ENCODE peak calls at places on chromosomes 11 and 22, in ten cellular contexts. S, F, E, B, O, A, C, L, G and I are unnamed samples.

GRCh38 chr11:26276798-26277424 is 55.0 kb upstream of the ANO3 start:
- DNase-seq in S (peak; percentile 73), F (peak; percentile 65), E (no peak), B (peak; percentile 66), O (peak; percentile 53), A (peak; percentile 18), C (peak; percentile 64), L (peak; percentile 60), G (peak; percentile 85), I (peak; percentile 46)

GRCh38 chr11:76148207-76148606 is 58.1 kb downstream of the WNT11 start:
- DNase-seq in S (no peak), F (no peak), E (no peak), B (no peak), O (no peak), A (no peak), C (no peak), L (no peak), G (no peak), I (no peak)

GRCh38 chr11:14566331-14567063 is 46.3 kb upstream of the PSMA1 start:
- DNase-seq in S (no peak), F (no peak), E (no peak), B (no peak), O (no peak), A (no peak), C (no peak), L (no peak), G (no peak), I (no peak)

GRCh38 chr11:73308963-73309960 is 1.2 kb downstream of the ARHGEF17 start:
- DNase-seq in S (peak; percentile 97), F (no peak), E (no peak), B (peak; percentile 98), O (no peak), A (peak; percentile 82), C (peak; percentile 82), L (peak; percentile 91), G (peak; percentile 97), I (peak; percentile 75)

GRCh38 chr11:7603031-7603781 is 70.1 kb downstream of the CYB5R2 start:
- DNase-seq in S (peak; percentile 33), F (no peak), E (no peak), B (peak; percentile 54), O (no peak), A (no peak), C (no peak), L (no peak), G (no peak), I (peak; percentile 80)

GRCh38 chr11:112655386-112655785 is 305.8 kb upstream of the NCAM1 start:
- DNase-seq in S (peak; percentile 62), F (no peak), E (no peak), B (peak; percentile 96), O (peak; percentile 93), A (no peak), C (peak; percentile 67), L (no peak), G (peak; percentile 81), I (peak; percentile 15)

GRCh38 chr11:69920500-69921428 is 101.5 kb upstream of the FGF3 start:
- DNase-seq in S (no peak), F (no peak), E (no peak), B (no peak), O (no peak), A (no peak), C (no peak), L (no peak), G (no peak), I (no peak)

GRCh38 chr22:50712341-50713007 is 25.5 kb upstream of the ACR start:
- DNase-seq in S (no peak), F (no peak), E (no peak), B (no peak), O (no peak), A (no peak), C (no peak), L (no peak), G (no peak), I (no peak)

GRCh38 chr11:114551060-114551459 is 8.6 kb downstream of the NXPE1 start:
- DNase-seq in S (no peak), F (no peak), E (no peak), B (no peak), O (no peak), A (no peak), C (no peak), L (no peak), G (no peak), I (no peak)

GRCh38 chr11:68150029-68150428 is 28.8 kb upstream of the CHKA start:
- DNase-seq in S (peak; percentile 43), F (no peak), E (no peak), B (no peak), O (no peak), A (no peak), C (no peak), L (peak; percentile 62), G (peak; percentile 93), I (no peak)

GRCh38 chr11:2205214-2205770 is 33.7 kb upstream of the TH start:
- DNase-seq in S (no peak), F (no peak), E (no peak), B (no peak), O (no peak), A (no peak), C (no peak), L (no peak), G (no peak), I (no peak)

DNA sequence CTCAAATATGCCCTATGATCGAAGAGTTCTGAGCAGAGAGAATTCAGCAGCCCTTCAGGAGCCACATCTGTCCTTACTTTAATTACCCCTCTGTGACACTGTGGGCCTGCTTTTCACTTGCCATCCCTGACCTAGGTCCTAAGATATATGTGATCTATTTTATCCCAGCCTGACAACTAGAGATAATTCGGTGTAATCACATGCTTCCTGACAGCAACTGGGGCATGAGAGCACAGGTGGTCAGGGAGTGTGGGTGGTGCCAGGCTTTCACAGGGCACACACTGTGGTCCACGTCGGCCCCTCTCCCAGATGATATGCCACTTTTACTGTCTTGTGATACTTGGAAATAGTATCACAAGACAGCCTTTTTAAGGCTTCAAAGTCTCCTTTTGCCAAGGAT is 3.9 kb downstream of the TUBA8 start:
- DNase-seq in S (no peak), F (no peak), E (no peak), B (no peak), O (no peak), A (no peak), C (no peak), L (no peak), G (no peak), I (no peak)
- H3K4me3 ChIP-seq in S (no peak overlapping the region), F (no peak overlapping the region), E (no peak overlapping the region), B (no peak overlapping the region), O (no peak overlapping the region), A (no peak overlapping the region), C (no peak overlapping the region), L (peak overlapping the region; percentile 63), G (no peak overlapping the region), I (no peak overlapping the region)

GRCh38 chr22:41500303-41500702 is 31.4 kb downstream of the ACO2 start:
- DNase-seq in S (no peak), F (no peak), E (no peak), B (no peak), O (no peak), A (no peak), C (no peak), L (no peak), G (no peak), I (no peak)

GRCh38 chr22:41504397-41504796 is 35.5 kb downstream of the ACO2 start:
- DNase-seq in S (no peak), F (no peak), E (no peak), B (peak; percentile 55), O (no peak), A (no peak), C (no peak), L (peak; percentile 72), G (no peak), I (no peak)

GRCh38 chr22:41498322-41498721 is 29.4 kb downstream of the ACO2 start:
- DNase-seq in S (no peak), F (no peak), E (no peak), B (peak; percentile 16), O (no peak), A (no peak), C (no peak), L (no peak), G (no peak), I (no peak)

GRCh38 chr22:41499624-41500280 is 30.8 kb downstream of the ACO2 start:
- DNase-seq in S (no peak), F (no peak), E (no peak), B (no peak), O (no peak), A (no peak), C (no peak), L (no peak), G (no peak), I (no peak)

DNA sequence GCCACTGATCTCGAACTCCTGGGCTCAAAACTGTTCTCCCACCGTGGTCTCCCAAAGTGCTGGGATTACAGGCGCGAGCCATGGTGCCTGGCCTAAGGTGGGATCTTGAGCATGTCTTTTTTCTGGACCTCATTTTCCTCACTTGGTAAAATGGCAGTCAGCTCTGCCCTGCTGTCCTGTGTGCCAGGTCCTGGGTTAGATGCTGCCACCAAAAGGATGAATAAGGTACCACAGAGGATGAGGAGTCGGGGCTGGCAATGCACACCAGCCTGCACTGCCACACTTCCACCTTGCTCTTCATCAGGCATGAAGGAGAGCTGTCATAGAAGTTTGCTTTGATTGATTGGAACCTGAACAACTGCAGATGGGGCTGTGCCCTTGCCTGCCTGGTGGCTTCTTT is 32.3 kb downstream of the ACO2 start:
- DNase-seq in S (no peak), F (no peak), E (no peak), B (no peak), O (no peak), A (no peak), C (no peak), L (peak; percentile 48), G (no peak), I (no peak)
- TF ChIP-seq CTCF in S (peak; percentile 40), F (no peak), E (no peak), B (peak; percentile 34), O (peak; percentile 50), A (peak; percentile 24), C (no peak), L (peak; percentile 26), G (peak; percentile 17), I (no peak)

DNA sequence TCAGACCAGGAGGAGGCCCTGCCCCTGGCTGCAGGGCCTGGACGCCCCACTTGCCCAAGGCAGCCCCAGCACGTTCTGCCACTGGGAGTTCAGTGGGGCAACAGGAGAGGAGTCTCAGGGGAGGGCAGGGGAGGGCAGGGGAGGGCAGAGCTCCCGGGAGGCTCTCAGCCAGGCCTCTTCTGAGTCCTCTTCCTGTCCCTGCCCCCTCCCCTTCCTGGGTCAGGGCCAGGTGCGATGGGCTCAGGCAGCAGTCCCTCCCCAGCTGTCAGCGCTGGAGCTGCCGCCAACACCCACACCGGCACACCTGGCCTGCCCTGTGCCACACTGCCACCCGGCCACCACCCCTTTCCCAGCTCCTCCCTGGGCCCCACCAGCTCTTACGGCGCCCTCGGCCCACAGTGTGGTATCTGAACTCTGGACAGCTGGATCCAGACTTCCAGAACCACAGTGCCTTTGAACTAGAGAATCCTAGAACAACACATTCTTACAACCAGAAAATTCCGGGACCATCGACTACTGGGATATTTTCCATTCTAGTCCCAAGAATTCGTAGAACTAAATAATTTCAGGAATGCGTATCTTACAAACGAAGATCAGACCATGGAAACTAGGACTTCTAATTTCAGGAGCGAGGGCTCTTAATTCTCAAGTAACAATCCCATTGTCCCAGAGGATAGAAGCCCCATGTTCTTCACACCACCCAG is 21.8 kb downstream of the RPL3 start:
- DNase-seq in S (no peak), F (no peak), E (no peak), B (no peak), O (no peak), A (no peak), C (no peak), L (peak; percentile 49), G (no peak), I (no peak)
- H3K4me3 ChIP-seq in S (no peak overlapping the region), F (no peak overlapping the region), E (no peak overlapping the region), B (no peak overlapping the region), O (no peak overlapping the region), A (no peak overlapping the region), C (no peak overlapping the region), L (no peak overlapping the region), G (no peak overlapping the region), I (no peak overlapping the region)

GRCh38 chr11:36945384-36945783 is 347.3 kb upstream of the RAG2 start:
- DNase-seq in S (peak; percentile 0), F (no peak), E (no peak), B (peak; percentile 2), O (no peak), A (no peak), C (no peak), L (peak; percentile 19), G (peak; percentile 17), I (no peak)
- TF ChIP-seq CTCF in S (peak; percentile 48), F (peak; percentile 66), E (no peak), B (peak; percentile 52), O (peak; percentile 29), A (peak; percentile 45), C (peak; percentile 18), L (peak; percentile 27), G (peak; percentile 50), I (peak; percentile 19)